ENCODE peak calls at places on chromosomes 6 and 20, in six cellular contexts. L is pancreas, H is fibroblast of pulmonary artery, Q is fibroblast of mammary gland, K is thoracic aorta, P is foreskin fibroblast. M is an unnamed sample.

GRCh38 chr6:40227735-40228134 is 293.5 kb upstream of the MOCS1 start:
- DNase-seq in L (no peak), H (no peak), Q (no peak), K (no peak), P (no peak), M (no peak)

GRCh38 chr6:143999406-143999805 is 8.7 kb downstream of the PLAGL1 start:
- DNase-seq in L (no peak), H (peak), Q (peak), K (no peak), P (peak), M (peak)

GRCh38 chr6:166911248-166911677 is 45.1 kb downstream of the RNASET2 start:
- DNase-seq in L (no peak), H (no peak), Q (no peak), K (no peak), P (no peak), M (no peak)

GRCh38 chr20:59810376-59811187 is 122.9 kb downstream of the SYCP2 start:
- DNase-seq in L (peak), H (no peak), Q (no peak), K (no peak), P (no peak), M (no peak)

GRCh38 chr6:159759645-159760044 is 2.2 kb upstream of the ACAT2 start:
- DNase-seq in L (no peak), H (no peak), Q (no peak), K (no peak), P (no peak), M (no peak)

GRCh38 chr20:50193851-50194830 is 3.5 kb downstream of the CEBPB start:
- DNase-seq in L (no peak), H (peak), Q (peak), K (no peak), P (no peak), M (no peak)

GRCh38 chr6:2921520-2922115 is 18.5 kb upstream of the SERPINB9 start:
- DNase-seq in L (no peak), H (no peak), Q (no peak), K (no peak), P (no peak), M (no peak)

GRCh38 chr6:102300350-102300749 is 906.8 kb downstream of the GRIK2 start:
- DNase-seq in L (no peak), H (no peak), Q (no peak), K (no peak), P (no peak), M (no peak)

GRCh38 chr6:51569594-51569993 is 517.8 kb downstream of the PKHD1 start:
- DNase-seq in L (no peak), H (no peak), Q (no peak), K (no peak), P (no peak), M (no peak)

GRCh38 chr20:17083738-17084137 is 143.1 kb upstream of the PCSK2 start:
- DNase-seq in L (no peak), H (no peak), Q (no peak), K (no peak), P (no peak), M (no peak)

GRCh38 chr6:159758031-159759001 is 3.5 kb upstream of the ACAT2 start:
- DNase-seq in L (no peak), H (peak), Q (peak), K (no peak), P (peak), M (peak)

GRCh38 chr20:4297141-4297826 is 281.9 kb upstream of the RNF24 start:
- DNase-seq in L (no peak), H (no peak), Q (peak), K (no peak), P (peak), M (no peak)

GRCh38 chr6:72650081-72650745 is 28.3 kb downstream of the KCNQ5 start:
- DNase-seq in L (no peak), H (no peak), Q (peak), K (no peak), P (no peak), M (no peak)

GRCh38 chr6:72283571-72283970 is 338.3 kb upstream of the KCNQ5 start:
- DNase-seq in L (no peak), H (no peak), Q (no peak), K (no peak), P (no peak), M (no peak)

GRCh38 chr6:113194090-113194489 is 663.1 kb upstream of the MARCKS start:
- DNase-seq in L (no peak), H (no peak), Q (no peak), K (no peak), P (no peak), M (no peak)

GRCh38 chr6:151784441-151785214 is 22.9 kb upstream of the ESR1 start:
- DNase-seq in L (no peak), H (peak), Q (peak), K (no peak), P (no peak), M (no peak)

GRCh38 chr6:14922706-14923105 is 323.2 kb upstream of the JARID2 start:
- DNase-seq in L (no peak), H (no peak), Q (no peak), K (no peak), P (no peak), M (no peak)

GRCh38 chr6:63058601-63059000 is 152.7 kb upstream of the FKBP1C start:
- DNase-seq in L (no peak), H (no peak), Q (no peak), K (no peak), P (no peak), M (no peak)

GRCh38 chr20:49914310-49915117 is 815 bp downstream of the SPATA2 start:
- DNase-seq in L (peak), H (no peak), Q (no peak), K (no peak), P (no peak), M (no peak)

GRCh38 chr6:147063469-147064031 is 140.7 kb upstream of the STXBP5 start:
- DNase-seq in L (no peak), H (peak), Q (peak), K (no peak), P (peak), M (peak)

GRCh38 chr6:218153-219018 is 73.9 kb upstream of the DUSP22 start:
- DNase-seq in L (no peak), H (no peak), Q (no peak), K (no peak), P (no peak), M (no peak)

GRCh38 chr6:83215131-83216047 is 22.2 kb downstream of the RWDD2A start:
- DNase-seq in L (no peak), H (peak), Q (peak), K (no peak), P (peak), M (peak)

GRCh38 chr20:2349801-2350200 is 30.9 kb upstream of the TGM6 start:
- DNase-seq in L (no peak), H (peak), Q (no peak), K (no peak), P (no peak), M (no peak)

GRCh38 chr20:53805895-53806384 is 212.3 kb upstream of the ZNF217 start:
- DNase-seq in L (no peak), H (peak), Q (peak), K (no peak), P (peak), M (no peak)

GRCh38 chr20:53826597-53827291 is 233.1 kb upstream of the ZNF217 start:
- DNase-seq in L (no peak), H (peak), Q (peak), K (no peak), P (no peak), M (no peak)

GRCh38 chr6:41503435-41503768 is 42.8 kb upstream of the FOXP4 start:
- DNase-seq in L (no peak), H (no peak), Q (no peak), K (no peak), P (no peak), M (no peak)

GRCh38 chr6:121521164-121521555 is 85.7 kb downstream of the GJA1 start:
- DNase-seq in L (no peak), H (no peak), Q (no peak), K (no peak), P (no peak), M (no peak)
- TF ChIP-seq CTCF in L (no peak), H (no peak), Q (no peak), K (no peak), P (no peak), M (no peak)

DNA sequence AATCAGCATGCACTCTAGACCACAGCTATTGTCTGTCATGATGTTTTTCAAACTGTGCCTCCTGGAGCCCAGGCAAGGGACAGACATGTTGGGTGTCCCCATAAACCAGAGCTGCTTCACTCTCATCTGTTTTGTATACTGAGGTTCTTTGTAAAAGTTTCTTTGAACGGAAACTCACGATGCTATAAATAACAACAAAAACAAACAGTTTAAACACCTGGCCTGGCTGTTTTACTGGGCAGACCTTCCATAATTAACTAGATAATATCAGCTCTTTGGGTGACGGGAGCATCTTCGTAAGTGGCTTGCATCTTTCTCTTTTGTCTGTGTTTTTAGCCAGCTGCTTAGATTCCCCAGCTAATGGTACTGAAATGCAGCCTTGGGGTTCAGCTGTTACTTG is 190.3 kb downstream of the ZDHHC14 start:
- DNase-seq in L (no peak), H (no peak), Q (no peak), K (no peak), P (no peak), M (no peak)
- H3K4me3 ChIP-seq in L (no peak), H (no peak), Q (no peak), K (no peak), P (no peak), M (no peak)

DNA sequence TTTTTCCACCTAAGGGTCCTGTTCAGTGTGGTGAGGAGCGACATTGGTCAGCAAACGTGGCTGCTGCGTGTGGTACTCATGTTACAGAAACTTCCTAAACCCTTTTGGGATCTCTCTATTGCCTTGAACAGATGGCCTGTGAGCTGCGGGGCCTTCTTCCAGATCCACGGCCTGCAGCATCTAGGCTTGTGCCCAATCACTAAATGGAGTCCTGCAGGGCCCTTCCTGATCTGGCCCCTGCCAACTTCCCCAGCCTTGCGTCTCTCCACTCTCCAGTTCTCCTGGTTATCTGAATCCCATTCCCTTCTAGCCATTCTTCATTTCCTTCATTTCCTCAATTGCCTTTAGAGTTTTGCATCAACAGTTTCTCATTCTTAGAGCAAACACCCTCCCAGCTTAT is 85.6 kb downstream of the PDE7B start:
- DNase-seq in L (no peak), H (no peak), Q (no peak), K (no peak), P (no peak), M (no peak)
- TF ChIP-seq CTCF in L (no peak), H (no peak), Q (no peak), K (no peak), P (no peak), M (no peak)

GRCh38 chr20:31664696-31665354 is 27.1 kb downstream of the COX4I2 start:
- DNase-seq in L (no peak), H (no peak), Q (no peak), K (no peak), P (no peak), M (no peak)

GRCh38 chr20:31663524-31663837 is 25.8 kb downstream of the COX4I2 start:
- DNase-seq in L (no peak), H (no peak), Q (no peak), K (no peak), P (no peak), M (no peak)

GRCh38 chr20:31661625-31662371 is 24.1 kb downstream of the COX4I2 start:
- DNase-seq in L (peak), H (peak), Q (peak), K (no peak), P (peak), M (no peak)

GRCh38 chr20:31663838-31664695 is 26.4 kb downstream of the COX4I2 start:
- DNase-seq in L (no peak), H (no peak), Q (no peak), K (no peak), P (no peak), M (no peak)

GRCh38 chr20:31662372-31662854 is 24.7 kb downstream of the COX4I2 start:
- DNase-seq in L (no peak), H (no peak), Q (no peak), K (no peak), P (no peak), M (no peak)
- H3K4me3 ChIP-seq in L (no peak), H (no peak), Q (no peak), K (peak), P (peak), M (no peak)

GRCh38 chr6:138945354-138945753 is 42.7 kb downstream of the REPS1 start:
- DNase-seq in L (no peak), H (no peak), Q (no peak), K (no peak), P (no peak), M (no peak)
- TF ChIP-seq CTCF in L (no peak), H (no peak), Q (peak), K (no peak), P (no peak), M (peak)

GRCh38 chr6:13492357-13492756 is 5.0 kb upstream of the GFOD1 start:
- DNase-seq in L (no peak), H (peak), Q (no peak), K (no peak), P (no peak), M (no peak)

GRCh38 chr6:13490402-13490801 is 3.0 kb upstream of the GFOD1 start:
- DNase-seq in L (no peak), H (no peak), Q (no peak), K (no peak), P (no peak), M (no peak)

GRCh38 chr6:13493147-13493546 is 5.7 kb upstream of the GFOD1 start:
- DNase-seq in L (no peak), H (no peak), Q (no peak), K (no peak), P (no peak), M (no peak)

GRCh38 chr6:13494137-13494536 is 6.7 kb upstream of the GFOD1 start:
- DNase-seq in L (no peak), H (no peak), Q (no peak), K (no peak), P (no peak), M (no peak)

DNA sequence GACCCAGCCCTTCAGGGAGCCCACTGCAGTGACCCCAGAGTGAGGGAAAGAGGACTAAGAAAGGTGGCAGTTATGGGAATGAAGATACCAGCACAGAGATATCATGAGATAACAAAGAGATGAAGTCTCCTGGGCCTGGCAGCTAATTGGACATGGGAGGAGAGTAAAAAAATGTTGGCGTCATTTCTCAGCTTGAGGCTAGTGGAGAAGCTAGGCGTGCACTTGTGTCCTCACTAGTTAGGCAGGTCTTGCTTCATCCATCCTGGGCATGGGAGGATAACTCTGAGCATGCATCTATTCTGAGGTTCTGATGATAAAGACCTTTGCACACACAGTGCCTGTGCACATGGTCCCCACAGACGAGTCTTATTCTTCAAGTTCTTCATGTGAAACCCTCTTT is 4.1 kb upstream of the GFOD1 start:
- DNase-seq in L (no peak), H (no peak), Q (no peak), K (no peak), P (no peak), M (no peak)
- H3K4me3 ChIP-seq in L (no peak), H (no peak), Q (no peak), K (no peak), P (no peak), M (no peak)

GRCh38 chr6:126174697-126175096 is 165.2 kb upstream of the CENPW start:
- DNase-seq in L (no peak), H (no peak), Q (no peak), K (no peak), P (no peak), M (no peak)

GRCh38 chr6:126180585-126180984 is 159.3 kb upstream of the CENPW start:
- DNase-seq in L (no peak), H (peak), Q (peak), K (no peak), P (peak), M (peak)

GRCh38 chr6:126172151-126172550 is 167.8 kb upstream of the CENPW start:
- DNase-seq in L (no peak), H (no peak), Q (no peak), K (no peak), P (no peak), M (no peak)

GRCh38 chr6:126175251-126175650 is 164.7 kb upstream of the CENPW start:
- DNase-seq in L (no peak), H (no peak), Q (no peak), K (no peak), P (no peak), M (no peak)

GRCh38 chr6:126176266-126176665 is 163.6 kb upstream of the CENPW start:
- DNase-seq in L (no peak), H (peak), Q (peak), K (no peak), P (no peak), M (no peak)
- TF ChIP-seq CTCF in L (no peak), H (peak), Q (peak), K (no peak), P (peak), M (peak)

M was measured in AG04450.